ENCODE peak calls at places on chromosomes 6 and 20, in nine cellular contexts. S, D, A, Q, I, J, E, T and P are unnamed samples.

GRCh38 chr6:64683682-64684081 is 1023.3 kb downstream of the EYS start:
- DNase-seq in J (no peak), A (peak), T (no peak), D (no peak), E (no peak), Q (no peak), I (no peak), S (no peak), P (no peak)

GRCh38 chr6:145086197-145086596 is 649.1 kb downstream of the EPM2A start:
- DNase-seq in S (no peak), I (no peak), E (no peak), Q (no peak), D (no peak), J (no peak), T (no peak), A (peak), P (peak)

GRCh38 chr6:13454286-13455221 is 32.8 kb downstream of the GFOD1 start:
- DNase-seq in J (peak), Q (peak), S (no peak), A (peak), T (peak), I (no peak), D (peak), E (peak), P (peak)

GRCh38 chr20:15949391-15949790 is 623.9 kb downstream of the KIF16B start:
- DNase-seq in Q (no peak), S (no peak), I (no peak), D (no peak), E (no peak), J (no peak), T (no peak), A (no peak), P (no peak)

GRCh38 chr20:36461600-36462439 is 79.5 kb upstream of the MYL9 start:
- DNase-seq in Q (peak), S (peak), J (peak), D (peak), T (no peak), I (no peak), E (peak), A (peak), P (peak)

GRCh38 chr20:57131077-57131476 is 135.4 kb downstream of the BMP7 start:
- DNase-seq in A (no peak), T (no peak), D (no peak), E (no peak), Q (no peak), J (no peak), S (no peak), I (no peak), P (no peak)

GRCh38 chr20:62723351-62723750 is 14.7 kb downstream of the NTSR1 start:
- DNase-seq in Q (no peak), J (no peak), D (no peak), T (no peak), E (peak), I (no peak), S (no peak), A (no peak), P (no peak)

GRCh38 chr20:6157345-6157744 is 34.5 kb upstream of the FERMT1 start:
- DNase-seq in E (no peak), I (no peak), D (no peak), J (no peak), Q (no peak), A (peak), T (no peak), S (no peak), P (peak)

GRCh38 chr6:155301867-155302266 is 12.4 kb downstream of the TFB1M start:
- DNase-seq in D (no peak), A (no peak), T (no peak), S (no peak), J (no peak), E (no peak), Q (no peak), I (no peak), P (no peak)

GRCh38 chr6:140480852-140481251 is 1106.4 kb upstream of the CITED2 start:
- DNase-seq in T (no peak), J (no peak), A (no peak), E (no peak), S (no peak), D (no peak), Q (no peak), I (no peak), P (peak)

GRCh38 chr6:15213838-15214398 is 32.0 kb upstream of the JARID2 start:
- DNase-seq in T (no peak), E (no peak), I (no peak), Q (no peak), D (no peak), A (no peak), S (no peak), J (no peak), P (no peak)

GRCh38 chr6:89799756-89800155 is 19.8 kb downstream of the MDN1 start:
- DNase-seq in I (no peak), S (no peak), Q (no peak), D (no peak), T (no peak), A (peak), J (no peak), E (no peak), P (no peak)

GRCh38 chr6:130132286-130132701 is 90.5 kb downstream of the SAMD3 start:
- DNase-seq in A (no peak), E (peak), S (peak), I (no peak), J (peak), D (peak), T (peak), Q (peak), P (peak)

GRCh38 chr6:148501178-148501590 is 158.5 kb downstream of the SASH1 start:
- DNase-seq in E (no peak), Q (no peak), J (no peak), I (no peak), T (no peak), A (no peak), D (no peak), S (no peak), P (no peak)

GRCh38 chr20:33851842-33852466 is 40.8 kb downstream of the CHMP4B start:
- DNase-seq in A (no peak), I (no peak), E (no peak), J (no peak), Q (no peak), S (no peak), T (no peak), D (no peak), P (no peak)